ENCODE peak calls at places on chromosomes 1 and 21, in five cellular contexts. M is H1, W is IMR-90, Z is mesenchymal stem cell, P is H9. N is an unnamed sample.
A peak's percentile ranks its signal among the peaks of the same experiment; 100 is the strongest.

GRCh38 chr1:108671142-108671541 is 10.2 kb upstream of the HENMT1 start:
- DNase-seq in P (no peak), W (no peak), Z (no peak), M (no peak), N (no peak)

GRCh38 chr21:38993561-38993960 is 187.8 kb downstream of the ETS2 start:
- DNase-seq in Z (peak; percentile 81), W (peak; percentile 92), P (no peak), M (no peak), N (no peak)

GRCh38 chr1:7616953-7617352 is 154.1 kb upstream of the VAMP3 start:
- DNase-seq in Z (no peak), W (no peak), M (no peak), P (no peak), N (no peak)

GRCh38 chr1:61157420-61157987 is 75.1 kb downstream of the NFIA start:
- DNase-seq in W (peak; percentile 66), M (no peak), P (no peak), Z (peak; percentile 74), N (no peak)

GRCh38 chr1:201216395-201217085 is 25.9 kb downstream of the IGFN1 start:
- DNase-seq in M (no peak), P (no peak), W (no peak), Z (no peak), N (no peak)

GRCh38 chr1:42392923-42393848 is 12.6 kb downstream of the RIMKLA start:
- DNase-seq in M (no peak), Z (no peak), P (no peak), W (no peak), N (no peak)

GRCh38 chr1:85289207-85289847 is 12.9 kb upstream of the BCL10 start:
- DNase-seq in W (peak; percentile 97), P (no peak), M (no peak), Z (peak; percentile 89), N (no peak)

GRCh38 chr1:209291715-209292114 is 291.8 kb upstream of the CAMK1G start:
- DNase-seq in W (no peak), M (no peak), P (no peak), Z (no peak), N (no peak)

GRCh38 chr1:23528245-23528978 is 2.6 kb downstream of the E2F2 start:
- DNase-seq in Z (peak; percentile 68), P (no peak), M (no peak), W (peak; percentile 46), N (no peak)

GRCh38 chr21:45256021-45256911 is 31.4 kb downstream of the POFUT2 start:
- DNase-seq in P (peak; percentile 19), W (no peak), Z (no peak), M (no peak), N (no peak)

GRCh38 chr1:25698252-25698651 is 81.7 kb downstream of the MAN1C1 start:
- DNase-seq in P (no peak), W (no peak), Z (peak; percentile 88), M (no peak), N (no peak)

GRCh38 chr1:22105611-22106207 is 37.2 kb downstream of the WNT4 start:
- DNase-seq in M (no peak), W (peak; percentile 69), Z (peak; percentile 71), P (no peak), N (peak; percentile 26)

GRCh38 chr21:25967566-25968438 is 202.8 kb downstream of the APP start:
- DNase-seq in W (no peak), Z (peak; percentile 39), M (no peak), P (no peak), N (no peak)

GRCh38 chr1:85465099-85465790 is at the start of gene DDAH1:
- DNase-seq in P (peak; percentile 74), M (peak; percentile 9), W (peak; percentile 65), Z (peak; percentile 73), N (no peak)

GRCh38 chr1:215603319-215603718 is 36.2 kb downstream of the KCTD3 start:
- DNase-seq in Z (no peak), P (no peak), W (peak; percentile 52), M (no peak), N (no peak)

GRCh38 chr1:78834201-78834741 is 172.3 kb downstream of the ADGRL4 start:
- DNase-seq in P (no peak), Z (peak; percentile 11), W (no peak), M (no peak), N (no peak)

GRCh38 chr1:37167479-37167878 is 133.2 kb upstream of the GRIK3 start:
- DNase-seq in W (no peak), Z (no peak), M (no peak), P (no peak), N (no peak)

GRCh38 chr1:226417350-226417749 is 9.5 kb upstream of the PARP1 start:
- DNase-seq in W (no peak), M (no peak), Z (no peak), P (no peak), N (no peak)

GRCh38 chr1:116881879-116882520 is 27.7 kb upstream of the PTGFRN start:
- DNase-seq in W (peak; percentile 65), Z (peak; percentile 87), M (no peak), P (peak; percentile 78), N (no peak)

GRCh38 chr1:78286686-78287085 is 204.1 kb upstream of the PTGFR start:
- DNase-seq in P (no peak), W (peak; percentile 88), Z (peak; percentile 63), M (no peak), N (no peak)

GRCh38 chr1:170634293-170634692 is 29.6 kb upstream of the PRRX1 start:
- DNase-seq in P (no peak), Z (peak; percentile 33), M (no peak), W (peak; percentile 93), N (no peak)

GRCh38 chr1:3688836-3689750 is 36.8 kb downstream of the TP73 start:
- DNase-seq in P (no peak), M (no peak), W (no peak), Z (no peak), N (no peak)

GRCh38 chr1:34166191-34167090 is 1.4 kb upstream of the CSMD2 start:
- DNase-seq in W (no peak), P (peak; percentile 82), M (peak; percentile 83), Z (no peak), N (peak; percentile 40)

GRCh38 chr1:32014199-32014936 is 700 bp downstream of the KHDRBS1 start:
- DNase-seq in P (peak; percentile 39), M (no peak), W (peak; percentile 36), Z (peak; percentile 69), N (peak; percentile 20)

GRCh38 chr1:241376711-241377110 is 19.7 kb upstream of the RGS7 start:
- DNase-seq in W (no peak), M (no peak), Z (no peak), P (no peak), N (no peak)

GRCh38 chr1:48177257-48177656 is 45.3 kb upstream of the SLC5A9 start:
- DNase-seq in M (no peak), W (no peak), P (no peak), Z (no peak), N (no peak)

GRCh38 chr1:66302810-66303209 is 231.1 kb upstream of the SGIP1 start:
- DNase-seq in Z (no peak), M (no peak), P (no peak), W (peak; percentile 49), N (no peak)

GRCh38 chr1:91501527-91501859 is 842 bp downstream of the CDC7 start:
- DNase-seq in W (peak; percentile 32), Z (no peak), P (no peak), M (no peak), N (no peak)

GRCh38 chr1:227729881-227730629 is 5.0 kb downstream of the JMJD4 start:
- DNase-seq in W (peak; percentile 64), P (peak; percentile 81), Z (peak; percentile 59), M (peak; percentile 27), N (peak; percentile 31)

GRCh38 chr1:2342384-2343022 is 48.9 kb downstream of the MORN1 start:
- DNase-seq in P (no peak), Z (no peak), W (no peak), M (no peak), N (no peak)

GRCh38 chr1:8497196-8497878 is 179.4 kb downstream of the SLC45A1 start:
- DNase-seq in M (no peak), W (peak; percentile 74), Z (peak; percentile 94), P (no peak), N (no peak)

GRCh38 chr1:24438423-24438901 is 22.9 kb downstream of the NIPAL3 start:
- DNase-seq in P (peak; percentile 35), M (no peak), W (no peak), Z (peak; percentile 40), N (no peak)

GRCh38 chr1:38527373-38527966 is 332.1 kb downstream of the RRAGC start:
- DNase-seq in W (no peak), P (peak; percentile 44), Z (no peak), M (no peak), N (no peak)

GRCh38 chr1:13775446-13775845 is 75.5 kb downstream of the PRDM2 start:
- DNase-seq in W (peak; percentile 29), P (no peak), M (no peak), Z (no peak), N (no peak)

GRCh38 chr1:93681095-93681548 is 515 bp downstream of the BCAR3 start:
- DNase-seq in M (no peak), P (no peak), W (peak; percentile 19), Z (peak; percentile 55), N (no peak)

GRCh38 chr21:38597436-38597835 is 99.2 kb upstream of the ERG start:
- DNase-seq in M (no peak), P (no peak), W (no peak), Z (peak; percentile 3), N (no peak)

GRCh38 chr1:217275617-217276398 is 355.1 kb downstream of the GPATCH2 start:
- DNase-seq in M (no peak), W (peak; percentile 88), P (no peak), Z (peak; percentile 46), N (no peak)

GRCh38 chr1:39839651-39840050 is 43.7 kb downstream of the TRIT1 start:
- DNase-seq in M (no peak), W (no peak), P (no peak), Z (no peak), N (no peak)
- H4K91ac ChIP-seq in M (no peak overlapping the region), W (no peak overlapping the region), P (no peak overlapping the region), Z (no peak overlapping the region), N (no peak overlapping the region)

GRCh38 chr1:44072204-44072603 is 40.9 kb upstream of the SLC6A9 start:
- DNase-seq in Z (peak; percentile 86), M (no peak), P (no peak), W (peak; percentile 98), N (no peak)
- H2BK15ac ChIP-seq in Z (no peak overlapping the region), M (no peak overlapping the region), P (no peak overlapping the region), W (no peak overlapping the region), N (no peak overlapping the region)

GRCh38 chr1:220299337-220299736 is 27.1 kb upstream of the RAB3GAP2 start:
- DNase-seq in P (no peak), W (no peak), Z (no peak), M (no peak), N (no peak)
- H4K91ac ChIP-seq in P (no peak overlapping the region), W (no peak overlapping the region), Z (no peak overlapping the region), M (no peak overlapping the region), N (no peak overlapping the region)

DNA sequence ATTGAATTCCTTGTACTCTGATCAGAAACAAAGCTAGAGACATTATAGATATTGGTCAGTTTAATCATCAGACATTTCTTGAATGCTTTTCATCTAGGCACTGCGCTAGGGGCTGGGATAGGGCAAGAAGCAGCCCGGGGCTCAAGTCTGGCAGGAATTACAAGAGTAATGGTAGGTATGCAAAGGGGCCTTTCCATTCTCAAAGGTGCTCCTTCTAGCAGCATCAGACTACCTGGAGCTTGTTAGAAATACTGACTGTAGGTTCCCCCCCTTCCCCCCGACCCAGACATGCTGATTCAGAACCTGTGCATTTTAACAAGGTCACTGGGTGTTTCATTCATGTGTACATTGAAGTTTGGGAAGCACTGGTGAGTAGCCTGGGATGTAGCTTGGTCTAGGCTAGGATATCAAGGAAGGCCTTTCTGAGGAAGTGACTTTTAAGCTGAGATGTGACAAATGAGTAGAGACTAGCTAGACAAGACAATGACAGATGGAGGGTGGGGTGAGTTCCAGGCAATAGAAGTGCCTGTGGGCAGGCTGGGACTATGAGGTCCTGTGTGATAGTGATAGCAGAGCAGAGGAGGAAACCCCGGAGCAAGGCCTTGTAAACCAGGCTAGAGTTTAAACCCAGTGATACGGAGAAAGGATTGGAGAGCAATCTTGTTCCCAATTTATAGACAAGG is 26.3 kb downstream of the NFASC start:
- DNase-seq in W (no peak), P (no peak), M (no peak), Z (no peak), N (no peak)
- H2BK15ac ChIP-seq in W (no peak overlapping the region), P (no peak overlapping the region), M (no peak overlapping the region), Z (no peak overlapping the region), N (no peak overlapping the region)